ENCODE peak calls at places on chromosomes 3 and 15, in seven cellular contexts. R is body of pancreas, N is tibial nerve, J is keratinocyte, O is A549, T is RWPE1, D is MM.1S. W is an unnamed sample.
A peak's percentile ranks its signal among the peaks of the same experiment; 100 is the strongest.

GRCh38 chr3:29972594-29972993 is 633.8 kb upstream of the TGFBR2 start:
- DNase-seq in D (no peak), T (no peak), J (no peak), N (peak; percentile 36), R (peak; percentile 7), O (no peak), W (peak; percentile 61)

GRCh38 chr3:118705827-118706226 is 328.8 kb downstream of the IGSF11 start:
- DNase-seq in D (no peak), T (no peak), J (no peak), R (no peak), N (no peak), O (no peak), W (no peak)

GRCh38 chr15:57183041-57183440 is 193.3 kb upstream of the CGNL1 start:
- DNase-seq in D (no peak), O (no peak), R (no peak), T (no peak), J (no peak), N (no peak), W (no peak)

GRCh38 chr3:97579365-97579764 is 185.2 kb upstream of the ARL6 start:
- DNase-seq in D (no peak), O (no peak), T (peak; percentile 14), R (no peak), N (no peak), J (no peak), W (no peak)

GRCh38 chr15:89654847-89655805 is at the start of gene KIF7:
- DNase-seq in O (peak; percentile 60), J (no peak), R (no peak), N (no peak), D (no peak), T (peak; percentile 54), W (peak; percentile 53)

GRCh38 chr15:28043625-28044520 is 55.2 kb downstream of the OCA2 start:
- DNase-seq in N (no peak), D (no peak), T (no peak), O (no peak), J (no peak), R (no peak), W (no peak)

GRCh38 chr3:14147617-14148016 is 22.8 kb downstream of the TMEM43 start:
- DNase-seq in O (no peak), J (no peak), N (no peak), R (no peak), D (no peak), T (no peak), W (no peak)

GRCh38 chr3:154971341-154971740 is 108.8 kb upstream of the MME start:
- DNase-seq in N (no peak), J (no peak), T (no peak), D (no peak), R (no peak), O (no peak), W (no peak)

GRCh38 chr15:90396321-90396720 is 8.3 kb downstream of the IQGAP1 start:
- DNase-seq in D (no peak), O (no peak), R (no peak), J (no peak), T (no peak), N (no peak), W (no peak)

GRCh38 chr3:77699292-77699691 is 659.4 kb downstream of the ROBO2 start:
- DNase-seq in N (no peak), R (no peak), D (peak; percentile 14), T (no peak), J (no peak), O (no peak), W (no peak)

GRCh38 chr3:98613616-98614015 is 20.2 kb upstream of the CPOX start:
- DNase-seq in J (no peak), T (no peak), R (no peak), D (peak; percentile 47), O (no peak), N (no peak), W (peak; percentile 23)

GRCh38 chr15:56919708-56920637 is 1.5 kb downstream of the TCF12 start:
- DNase-seq in J (no peak), D (peak; percentile 10), R (peak; percentile 11), T (peak; percentile 38), N (no peak), O (peak; percentile 47), W (peak; percentile 66)

GRCh38 chr3:14403636-14404395 is 1.4 kb downstream of the SLC6A6 start:
- DNase-seq in O (no peak), R (peak; percentile 30), J (no peak), N (no peak), D (no peak), T (no peak), W (peak; percentile 43)

GRCh38 chr3:177490626-177491025 is 293.3 kb upstream of the TBL1XR1 start:
- DNase-seq in J (no peak), N (no peak), R (no peak), D (no peak), T (no peak), O (no peak), W (no peak)

GRCh38 chr3:31488475-31489017 is 44.2 kb upstream of the STT3B start:
- DNase-seq in D (no peak), R (no peak), N (no peak), J (no peak), O (no peak), T (no peak), W (no peak)

GRCh38 chr15:90807687-90808086 is 60.7 kb upstream of the FURIN start:
- DNase-seq in R (no peak), D (no peak), N (no peak), T (no peak), J (no peak), O (no peak), W (no peak)

GRCh38 chr3:106457278-106458210 is 588.7 kb upstream of the CBLB start:
- DNase-seq in J (no peak), N (peak; percentile 48), T (peak; percentile 16), R (peak; percentile 3), O (peak; percentile 29), D (peak; percentile 67), W (peak; percentile 46)

GRCh38 chr3:171251842-171252241 is 208.4 kb downstream of the TNIK start:
- DNase-seq in J (no peak), R (no peak), N (no peak), T (no peak), O (no peak), D (no peak), W (no peak)

GRCh38 chr15:78059110-78059839 is 18.2 kb downstream of the TBC1D2B start:
- DNase-seq in O (no peak), R (no peak), T (no peak), J (no peak), N (no peak), D (no peak), W (peak; percentile 91)
- H3K27ac ChIP-seq in O (no peak overlapping the region), R (peak overlapping the region; percentile 52), T (no peak overlapping the region), J (no peak overlapping the region), N (peak overlapping the region; percentile 95), D (no peak overlapping the region), W (peak overlapping the region; percentile 28)

DNA sequence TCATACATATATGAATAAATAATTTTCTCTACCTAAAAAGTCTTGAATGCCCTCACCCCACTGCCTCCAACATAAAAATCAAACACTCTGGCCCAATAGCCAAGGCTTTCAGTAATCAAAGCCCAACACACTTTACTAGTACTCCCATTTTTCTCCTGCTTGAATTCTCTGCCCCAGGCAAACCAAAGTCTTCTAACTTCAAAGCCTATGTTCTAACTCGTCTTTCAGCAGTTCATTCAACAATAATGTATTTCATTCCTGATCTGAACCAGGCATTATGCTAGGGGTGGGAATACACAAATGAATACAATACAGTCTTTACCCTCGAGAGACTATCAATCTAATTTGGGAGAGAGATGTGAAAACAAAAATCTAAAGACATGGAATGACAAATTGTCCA is 11.4 kb upstream of the ZNF592 start:
- DNase-seq in T (no peak), J (no peak), R (no peak), O (no peak), N (no peak), D (no peak), W (no peak)
- H3K27ac ChIP-seq in T (no peak overlapping the region), J (no peak overlapping the region), R (no peak overlapping the region), O (peak overlapping the region; percentile 82), N (no peak overlapping the region), D (peak overlapping the region; percentile 94), W (no peak overlapping the region)

GRCh38 chr15:88447741-88448140 is 19.4 kb downstream of the MRPL46 start:
- DNase-seq in N (no peak), J (no peak), T (no peak), O (no peak), D (no peak), R (no peak), W (no peak)
- H3K27ac ChIP-seq in N (no peak overlapping the region), J (no peak overlapping the region), T (no peak overlapping the region), O (peak overlapping the region; percentile 34), D (no peak overlapping the region), R (no peak overlapping the region), W (no peak overlapping the region)

GRCh38 chr3:157167371-157167770 is 7.4 kb upstream of the CCNL1 start:
- DNase-seq in T (no peak), R (no peak), N (no peak), O (no peak), J (no peak), D (no peak), W (no peak)

GRCh38 chr3:157174265-157174615 is 14.3 kb upstream of the CCNL1 start:
- DNase-seq in D (peak; percentile 70), T (no peak), J (no peak), N (no peak), R (peak; percentile 40), O (peak; percentile 8), W (no peak)

GRCh38 chr3:157172746-157173145 is 12.8 kb upstream of the CCNL1 start:
- DNase-seq in T (no peak), O (no peak), D (no peak), J (no peak), R (no peak), N (no peak), W (no peak)

GRCh38 chr3:157174616-157175498 is 14.9 kb upstream of the CCNL1 start:
- DNase-seq in R (peak; percentile 100), D (peak; percentile 100), T (peak; percentile 95), J (peak; percentile 90), N (peak; percentile 98), O (peak; percentile 94), W (peak; percentile 98)

GRCh38 chr3:157170861-157171260 is 10.9 kb upstream of the CCNL1 start:
- DNase-seq in T (no peak), O (no peak), N (no peak), D (no peak), J (no peak), R (peak; percentile 43), W (no peak)
- H3K27ac ChIP-seq in T (no peak overlapping the region), O (no peak overlapping the region), N (no peak overlapping the region), D (no peak overlapping the region), J (no peak overlapping the region), R (no peak overlapping the region), W (no peak overlapping the region)

GRCh38 chr3:190597291-190597690 is 83.4 kb downstream of the IL1RAP start:
- DNase-seq in J (no peak), T (no peak), D (no peak), N (no peak), O (no peak), R (no peak), W (no peak)

GRCh38 chr3:190594171-190594570 is 80.3 kb downstream of the IL1RAP start:
- DNase-seq in R (no peak), N (no peak), J (no peak), O (no peak), D (no peak), T (no peak), W (no peak)

GRCh38 chr3:190595212-190595795 is 81.4 kb downstream of the IL1RAP start:
- DNase-seq in N (no peak), D (no peak), O (no peak), J (no peak), R (no peak), T (no peak), W (no peak)

GRCh38 chr3:190595807-190596206 is 81.9 kb downstream of the IL1RAP start:
- DNase-seq in T (no peak), J (no peak), O (no peak), D (no peak), R (no peak), N (no peak), W (no peak)

GRCh38 chr3:190596341-190597285 is 82.7 kb downstream of the IL1RAP start:
- DNase-seq in O (no peak), R (no peak), N (no peak), J (no peak), D (no peak), T (no peak), W (no peak)
- H3K27ac ChIP-seq in O (no peak overlapping the region), R (peak overlapping the region; percentile 1), N (no peak overlapping the region), J (peak overlapping the region; percentile 63), D (no peak overlapping the region), T (no peak overlapping the region), W (no peak overlapping the region)